ENCODE peak calls at places on chromosomes 4 and X, in four cellular contexts. M, L, T and O are unnamed samples.

GRCh38 chr4:32022071-32022470 is 1301.9 kb downstream of the PCDH7 start:
- DNase-seq in T (no peak), L (peak; percentile 80), M (no peak), O (no peak)

GRCh38 chr4:94880976-94881375 is 123.2 kb downstream of the BMPR1B start:
- DNase-seq in L (no peak), T (no peak), M (no peak), O (no peak)

GRCh38 chr4:163755013-163755412 is 260.5 kb downstream of the TMA16 start:
- DNase-seq in M (no peak), T (no peak), L (peak; percentile 0), O (no peak)

GRCh38 chr4:109850601-109851000 is 2.7 kb downstream of the LRIT3 start:
- DNase-seq in T (no peak), L (no peak), M (no peak), O (no peak)

GRCh38 chr4:8739357-8739756 is 132.3 kb downstream of the HMX1 start:
- DNase-seq in L (no peak), T (no peak), M (no peak), O (no peak)

GRCh38 chr4:147355849-147356248 is 125.0 kb upstream of the EDNRA start:
- DNase-seq in M (no peak), T (no peak), L (peak; percentile 67), O (peak; percentile 39)

GRCh38 chrX:7083468-7084396 is 63.8 kb upstream of the STS start:
- DNase-seq in M (no peak), L (peak; percentile 86), T (no peak), O (peak; percentile 71)

GRCh38 chr4:150106886-150107285 is 28.6 kb downstream of the DCLK2 start:
- DNase-seq in L (no peak), M (no peak), T (no peak), O (no peak)

GRCh38 chr4:112214397-112215264 is 17.0 kb upstream of the AP1AR start:
- DNase-seq in T (no peak), M (no peak), L (peak; percentile 55), O (peak; percentile 34)

GRCh38 chr4:472881-473574 is 25.9 kb downstream of the ZNF721 start:
- DNase-seq in M (no peak), T (no peak), L (peak; percentile 11), O (peak; percentile 47)

GRCh38 chr4:180734753-180735432 is 1508.3 kb upstream of the TENM3 start:
- DNase-seq in M (no peak), T (no peak), L (no peak), O (no peak)

GRCh38 chr4:88196523-88197185 is 38.2 kb upstream of the ABCG2 start:
- DNase-seq in M (no peak), L (no peak), T (no peak), O (no peak)

GRCh38 chr4:95571577-95571976 is 22.8 kb upstream of the UNC5C start:
- DNase-seq in T (no peak), M (no peak), L (no peak), O (no peak)

GRCh38 chr4:76856183-76856969 is 41.6 kb downstream of the SOWAHB start:
- DNase-seq in T (no peak), L (peak; percentile 58), M (no peak), O (peak; percentile 63)

GRCh38 chr4:121827851-121828250 is 4.2 kb upstream of the CCNA2 start:
- DNase-seq in M (no peak), T (no peak), L (peak; percentile 60), O (no peak)

GRCh38 chrX:63746278-63746677 is 38.7 kb downstream of the ARHGEF9 start:
- DNase-seq in M (no peak), T (no peak), L (no peak), O (no peak)

GRCh38 chr4:4667643-4668081 is 125.8 kb upstream of the STX18 start:
- DNase-seq in L (no peak), T (no peak), M (no peak), O (no peak)

GRCh38 chrX:73577368-73577767 is 14.4 kb downstream of the CHIC1 start:
- DNase-seq in T (no peak), L (peak; percentile 66), M (no peak), O (peak; percentile 84)

GRCh38 chrX:78330068-78330467 is 2.7 kb upstream of the CYSLTR1 start:
- DNase-seq in L (no peak), M (no peak), T (no peak), O (no peak)

GRCh38 chr4:81352476-81352875 is 119.2 kb downstream of the RASGEF1B start:
- DNase-seq in M (no peak), L (peak; percentile 57), T (no peak), O (no peak)

GRCh38 chr4:25913056-25913850 is 767 bp upstream of the SMIM20 start:
- DNase-seq in T (no peak), M (peak; percentile 7), L (no peak), O (peak; percentile 15)

GRCh38 chr4:11506194-11506593 is 77.5 kb upstream of the HS3ST1 start:
- DNase-seq in T (no peak), L (no peak), M (no peak), O (no peak)

GRCh38 chr4:3827616-3828492 is 61.7 kb downstream of the ADRA2C start:
- DNase-seq in M (no peak), L (peak; percentile 60), T (peak; percentile 59), O (no peak)

GRCh38 chr4:26175016-26175786 is 145.6 kb upstream of the RBPJ start:
- DNase-seq in L (no peak), M (no peak), T (no peak), O (no peak)

GRCh38 chr4:3472411-3473141 is 9.5 kb downstream of the DOK7 start:
- DNase-seq in T (no peak), M (no peak), L (no peak), O (no peak)

GRCh38 chr4:48565362-48566083 is 75.5 kb downstream of the ZAR1 start:
- DNase-seq in T (no peak), L (no peak), M (no peak), O (no peak)

GRCh38 chr4:79652726-79653125 is 244.7 kb upstream of the GK2 start:
- DNase-seq in T (no peak), M (no peak), L (no peak), O (no peak)

GRCh38 chrX:97016106-97016505 is 132.4 kb downstream of the RPA4 start:
- DNase-seq in L (peak; percentile 19), M (no peak), T (no peak), O (no peak)

GRCh38 chrX:118216488-118216887 is 99.9 kb upstream of the KLHL13 start:
- DNase-seq in M (no peak), L (no peak), T (no peak), O (no peak)

GRCh38 chr4:47075241-47075640 is 43.9 kb downstream of the GABRB1 start:
- DNase-seq in L (peak; percentile 22), M (no peak), T (no peak), O (peak; percentile 54)

GRCh38 chr4:138062929-138063328 is 179.2 kb downstream of the SLC7A11 start:
- DNase-seq in L (peak; percentile 49), T (no peak), M (no peak), O (peak; percentile 65)

GRCh38 chrX:16368696-16369095 is 201.4 kb downstream of the MAGEB17 start:
- DNase-seq in L (no peak), M (no peak), T (no peak), O (no peak)

GRCh38 chrX:77953708-77954107 is 15.7 kb downstream of the PGAM4 start:
- DNase-seq in M (no peak), L (peak; percentile 31), T (no peak), O (no peak)

GRCh38 chrX:14672611-14673172 is 143.4 kb downstream of the GLRA2 start:
- DNase-seq in M (no peak), T (no peak), L (no peak), O (no peak)

GRCh38 chr4:176377705-176378302 is 58.0 kb downstream of the SPCS3 start:
- DNase-seq in T (no peak), M (no peak), L (peak; percentile 53), O (peak; percentile 39)

GRCh38 chrX:6227445-6227820 is 1.2 kb downstream of the NLGN4X start:
- DNase-seq in L (no peak), T (no peak), M (no peak), O (no peak)